ENCODE peak calls at places on chromosomes 12 and 14, in six cellular contexts. One of them, this sample, is unnamed.

GRCh38 chr12:66011731-66012130 is 118.8 kb downstream of the LLPH start:
- DNase-seq in left ventricle myocardium inferior: no peak
- DNase-seq in dorsolateral prefrontal cortex: no peak
- DNase-seq in prostate gland: no peak
- DNase-seq in esophagus squamous epithelium: no peak
- DNase-seq in foreskin fibroblast: peak
- DNase-seq in this sample: peak

GRCh38 chr12:114682101-114682919 is 1.7 kb downstream of the TBX3 start:
- DNase-seq in left ventricle myocardium inferior: no peak
- DNase-seq in dorsolateral prefrontal cortex: no peak
- DNase-seq in prostate gland: no peak
- DNase-seq in esophagus squamous epithelium: no peak
- DNase-seq in foreskin fibroblast: no peak
- DNase-seq in this sample: no peak

GRCh38 chr12:34287437-34287836 is 265.1 kb downstream of the ALG10 start:
- DNase-seq in left ventricle myocardium inferior: no peak
- DNase-seq in dorsolateral prefrontal cortex: no peak
- DNase-seq in prostate gland: no peak
- DNase-seq in esophagus squamous epithelium: no peak
- DNase-seq in foreskin fibroblast: no peak
- DNase-seq in this sample: no peak

GRCh38 chr12:53696655-53697321 is 20.9 kb upstream of the ATP5MC2 start:
- DNase-seq in left ventricle myocardium inferior: no peak
- DNase-seq in dorsolateral prefrontal cortex: no peak
- DNase-seq in prostate gland: no peak
- DNase-seq in esophagus squamous epithelium: no peak
- DNase-seq in foreskin fibroblast: no peak
- DNase-seq in this sample: no peak

GRCh38 chr14:61701946-61702345 is 6.6 kb downstream of the HIF1A start:
- DNase-seq in left ventricle myocardium inferior: no peak
- DNase-seq in dorsolateral prefrontal cortex: no peak
- DNase-seq in prostate gland: no peak
- DNase-seq in esophagus squamous epithelium: no peak
- DNase-seq in foreskin fibroblast: no peak
- DNase-seq in this sample: no peak

GRCh38 chr12:25250744-25251730 is at the start of gene KRAS:
- DNase-seq in left ventricle myocardium inferior: peak
- DNase-seq in dorsolateral prefrontal cortex: peak
- DNase-seq in prostate gland: peak
- DNase-seq in esophagus squamous epithelium: peak
- DNase-seq in foreskin fibroblast: peak
- DNase-seq in this sample: peak

GRCh38 chr12:132323171-132324010 is 6.0 kb downstream of the GALNT9 start:
- DNase-seq in left ventricle myocardium inferior: no peak
- DNase-seq in dorsolateral prefrontal cortex: no peak
- DNase-seq in prostate gland: no peak
- DNase-seq in esophagus squamous epithelium: no peak
- DNase-seq in foreskin fibroblast: no peak
- DNase-seq in this sample: no peak

GRCh38 chr12:40697566-40698257 is 5.5 kb downstream of the CNTN1 start:
- DNase-seq in left ventricle myocardium inferior: no peak
- DNase-seq in dorsolateral prefrontal cortex: no peak
- DNase-seq in prostate gland: peak
- DNase-seq in esophagus squamous epithelium: no peak
- DNase-seq in foreskin fibroblast: no peak
- DNase-seq in this sample: no peak

GRCh38 chr14:26138764-26139445 is 458.9 kb downstream of the NOVA1 start:
- DNase-seq in left ventricle myocardium inferior: no peak
- DNase-seq in dorsolateral prefrontal cortex: no peak
- DNase-seq in prostate gland: no peak
- DNase-seq in esophagus squamous epithelium: no peak
- DNase-seq in foreskin fibroblast: no peak
- DNase-seq in this sample: no peak

GRCh38 chr12:8813963-8814362 is 8.5 kb upstream of the A2ML1 start:
- DNase-seq in left ventricle myocardium inferior: no peak
- DNase-seq in dorsolateral prefrontal cortex: no peak
- DNase-seq in prostate gland: no peak
- DNase-seq in esophagus squamous epithelium: no peak
- DNase-seq in foreskin fibroblast: no peak
- DNase-seq in this sample: no peak

GRCh38 chr12:129001-129400 is 62.4 kb downstream of the IQSEC3 start:
- DNase-seq in left ventricle myocardium inferior: no peak
- DNase-seq in dorsolateral prefrontal cortex: peak
- DNase-seq in prostate gland: no peak
- DNase-seq in esophagus squamous epithelium: no peak
- DNase-seq in foreskin fibroblast: no peak
- DNase-seq in this sample: no peak

GRCh38 chr14:99143793-99144192 is 128.2 kb downstream of the BCL11B start:
- DNase-seq in left ventricle myocardium inferior: no peak
- DNase-seq in dorsolateral prefrontal cortex: no peak
- DNase-seq in prostate gland: no peak
- DNase-seq in esophagus squamous epithelium: no peak
- DNase-seq in foreskin fibroblast: no peak
- DNase-seq in this sample: no peak

GRCh38 chr12:108324678-108325358 is 14.3 kb downstream of the CMKLR1 start:
- DNase-seq in left ventricle myocardium inferior: no peak
- DNase-seq in dorsolateral prefrontal cortex: no peak
- DNase-seq in prostate gland: no peak
- DNase-seq in esophagus squamous epithelium: no peak
- DNase-seq in foreskin fibroblast: no peak
- DNase-seq in this sample: no peak

GRCh38 chr12:87317302-87317701 is 711.9 kb downstream of the C12orf50 start:
- DNase-seq in left ventricle myocardium inferior: no peak
- DNase-seq in dorsolateral prefrontal cortex: no peak
- DNase-seq in prostate gland: no peak
- DNase-seq in esophagus squamous epithelium: no peak
- DNase-seq in foreskin fibroblast: no peak
- DNase-seq in this sample: no peak

GRCh38 chr12:89988156-89988555 is 279.5 kb upstream of the ATP2B1 start:
- DNase-seq in left ventricle myocardium inferior: no peak
- DNase-seq in dorsolateral prefrontal cortex: no peak
- DNase-seq in prostate gland: no peak
- DNase-seq in esophagus squamous epithelium: no peak
- DNase-seq in foreskin fibroblast: peak
- DNase-seq in this sample: no peak

GRCh38 chr12:93302331-93303229 is 75.1 kb upstream of the NUDT4 start:
- DNase-seq in left ventricle myocardium inferior: no peak
- DNase-seq in dorsolateral prefrontal cortex: no peak
- DNase-seq in prostate gland: no peak
- DNase-seq in esophagus squamous epithelium: no peak
- DNase-seq in foreskin fibroblast: peak
- DNase-seq in this sample: peak

GRCh38 chr12:74259199-74259598 is 278.4 kb upstream of the ATXN7L3B start:
- DNase-seq in left ventricle myocardium inferior: no peak
- DNase-seq in dorsolateral prefrontal cortex: no peak
- DNase-seq in prostate gland: no peak
- DNase-seq in esophagus squamous epithelium: no peak
- DNase-seq in foreskin fibroblast: no peak
- DNase-seq in this sample: no peak

GRCh38 chr12:42144424-42145196 is at the start of gene GXYLT1:
- DNase-seq in left ventricle myocardium inferior: peak
- DNase-seq in dorsolateral prefrontal cortex: peak
- DNase-seq in prostate gland: peak
- DNase-seq in esophagus squamous epithelium: peak
- DNase-seq in foreskin fibroblast: peak
- DNase-seq in this sample: peak

GRCh38 chr12:132071001-132071810 is 72.9 kb downstream of the DDX51 start:
- DNase-seq in left ventricle myocardium inferior: no peak
- DNase-seq in dorsolateral prefrontal cortex: no peak
- DNase-seq in prostate gland: no peak
- DNase-seq in esophagus squamous epithelium: no peak
- DNase-seq in foreskin fibroblast: no peak
- DNase-seq in this sample: no peak

GRCh38 chr12:6914246-6914947 is at the start of gene ENO2:
- DNase-seq in left ventricle myocardium inferior: peak
- DNase-seq in dorsolateral prefrontal cortex: peak
- DNase-seq in prostate gland: peak
- DNase-seq in esophagus squamous epithelium: no peak
- DNase-seq in foreskin fibroblast: peak
- DNase-seq in this sample: no peak

GRCh38 chr14:74511966-74512365 is 18.4 kb downstream of the ISCA2 start:
- DNase-seq in left ventricle myocardium inferior: no peak
- DNase-seq in dorsolateral prefrontal cortex: no peak
- DNase-seq in prostate gland: no peak
- DNase-seq in esophagus squamous epithelium: no peak
- DNase-seq in foreskin fibroblast: no peak
- DNase-seq in this sample: no peak

DNA sequence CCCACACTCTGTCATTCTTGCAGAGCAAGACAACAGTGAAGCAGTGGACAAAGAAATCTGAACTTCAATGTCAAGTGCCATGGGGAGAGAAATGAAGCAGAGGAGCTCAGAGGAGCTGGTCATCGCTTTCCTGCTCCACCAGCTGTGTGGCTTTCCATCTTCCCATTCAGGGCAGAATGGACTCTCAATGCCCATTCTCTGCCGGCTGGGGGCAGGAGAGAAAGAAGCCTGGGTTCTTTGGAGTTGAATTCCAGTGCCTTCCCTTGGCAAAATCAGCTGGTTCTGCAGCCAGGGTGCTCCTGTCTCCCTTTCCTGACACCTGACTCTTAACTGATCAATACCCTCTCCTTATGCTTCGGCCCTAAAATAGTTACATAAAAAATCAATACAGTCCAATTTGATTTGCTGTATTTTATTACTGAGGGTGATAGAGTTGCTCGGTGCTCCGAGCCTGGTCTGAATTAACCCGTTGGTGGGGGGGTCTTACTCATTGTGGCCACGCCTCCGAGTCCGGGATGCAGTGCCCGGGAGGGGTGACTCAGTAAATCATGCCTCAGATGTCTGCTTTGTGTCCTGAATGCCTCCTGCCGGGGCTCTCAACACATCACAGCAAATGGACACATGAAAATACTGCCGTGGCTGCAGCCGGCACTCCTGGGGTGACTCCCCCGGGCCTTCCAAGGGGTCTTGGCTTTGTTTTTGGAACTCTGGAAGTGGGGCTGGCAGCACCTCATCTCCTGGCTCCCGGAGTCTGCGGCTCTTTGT is 128.7 kb downstream of the AACS start:
- DNase-seq in left ventricle myocardium inferior: no peak
- DNase-seq in dorsolateral prefrontal cortex: no peak
- DNase-seq in prostate gland: no peak
- DNase-seq in esophagus squamous epithelium: no peak
- DNase-seq in foreskin fibroblast: peak
- DNase-seq in this sample: peak
- TF ChIP-seq CTCF in left ventricle myocardium inferior: no peak
- TF ChIP-seq CTCF in dorsolateral prefrontal cortex: peak
- TF ChIP-seq CTCF in prostate gland: no peak
- TF ChIP-seq CTCF in esophagus squamous epithelium: no peak
- TF ChIP-seq CTCF in foreskin fibroblast: no peak
- TF ChIP-seq CTCF in this sample: peak

DNA sequence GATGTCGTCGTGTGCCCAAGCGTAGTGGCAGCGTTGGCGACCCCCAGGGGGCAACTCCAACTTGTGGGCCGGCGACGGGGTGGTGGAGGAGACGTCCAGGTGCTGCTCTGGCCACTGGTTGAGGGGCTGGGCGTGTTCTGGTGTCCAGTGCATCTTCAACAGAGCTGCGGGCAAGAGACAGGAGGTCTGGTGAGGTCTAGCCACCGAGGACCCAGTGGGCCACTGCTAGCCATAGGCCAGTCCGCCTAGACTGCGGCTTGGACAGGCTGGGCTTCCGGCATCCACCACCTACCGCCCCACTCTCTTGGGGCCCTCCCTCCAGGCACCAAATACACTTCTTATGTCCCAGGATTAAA is 26.3 kb downstream of the FIGNL2 start:
- DNase-seq in left ventricle myocardium inferior: no peak
- DNase-seq in dorsolateral prefrontal cortex: no peak
- DNase-seq in prostate gland: no peak
- DNase-seq in esophagus squamous epithelium: no peak
- DNase-seq in foreskin fibroblast: no peak
- DNase-seq in this sample: no peak
- H3K4me3 ChIP-seq in left ventricle myocardium inferior: peak
- H3K4me3 ChIP-seq in dorsolateral prefrontal cortex: no peak
- H3K4me3 ChIP-seq in prostate gland: no peak
- H3K4me3 ChIP-seq in esophagus squamous epithelium: no peak
- H3K4me3 ChIP-seq in foreskin fibroblast: no peak
- H3K4me3 ChIP-seq in this sample: peak

DNA sequence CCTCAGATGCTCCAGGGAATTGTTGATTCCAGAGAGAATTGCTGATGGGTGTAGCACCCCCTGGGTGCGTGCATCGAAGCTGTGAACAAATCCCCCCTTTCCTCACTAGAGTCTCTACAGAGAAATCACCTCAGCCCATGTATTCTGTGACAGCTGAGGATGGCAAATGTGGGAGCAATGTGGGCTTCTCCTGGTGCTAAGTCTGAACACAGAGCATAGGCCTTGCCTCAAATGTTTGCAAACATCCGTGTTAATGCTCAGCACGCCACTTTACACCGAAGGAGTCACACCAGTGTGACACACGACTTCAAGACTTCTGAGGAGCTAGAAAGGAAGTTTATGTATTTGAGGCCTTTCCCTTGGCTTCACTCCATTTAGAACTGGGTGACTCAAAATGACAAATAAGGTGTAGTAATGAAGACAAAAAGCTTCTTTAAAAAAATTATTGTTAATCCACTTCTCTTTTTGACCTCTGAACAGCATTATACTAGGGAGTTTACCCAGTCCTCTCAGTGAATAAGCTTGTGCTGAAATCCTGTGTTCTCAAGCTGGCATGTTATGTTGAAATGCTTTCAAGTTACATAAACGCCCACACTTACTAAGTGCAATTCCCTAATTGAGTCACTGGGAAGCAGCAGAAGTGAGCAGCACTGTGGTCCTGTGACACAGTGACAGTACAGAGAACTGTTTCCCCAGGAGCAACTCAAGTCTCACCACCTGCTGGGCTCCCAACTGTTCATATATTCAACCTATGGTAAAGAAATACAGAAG is 92.9 kb downstream of the FAR2 start:
- DNase-seq in left ventricle myocardium inferior: no peak
- DNase-seq in dorsolateral prefrontal cortex: peak
- DNase-seq in prostate gland: peak
- DNase-seq in esophagus squamous epithelium: no peak
- DNase-seq in foreskin fibroblast: peak
- DNase-seq in this sample: no peak
- TF ChIP-seq CTCF in left ventricle myocardium inferior: peak
- TF ChIP-seq CTCF in dorsolateral prefrontal cortex: no peak
- TF ChIP-seq CTCF in prostate gland: no peak
- TF ChIP-seq CTCF in esophagus squamous epithelium: no peak
- TF ChIP-seq CTCF in foreskin fibroblast: no peak
- TF ChIP-seq CTCF in this sample: no peak

DNA sequence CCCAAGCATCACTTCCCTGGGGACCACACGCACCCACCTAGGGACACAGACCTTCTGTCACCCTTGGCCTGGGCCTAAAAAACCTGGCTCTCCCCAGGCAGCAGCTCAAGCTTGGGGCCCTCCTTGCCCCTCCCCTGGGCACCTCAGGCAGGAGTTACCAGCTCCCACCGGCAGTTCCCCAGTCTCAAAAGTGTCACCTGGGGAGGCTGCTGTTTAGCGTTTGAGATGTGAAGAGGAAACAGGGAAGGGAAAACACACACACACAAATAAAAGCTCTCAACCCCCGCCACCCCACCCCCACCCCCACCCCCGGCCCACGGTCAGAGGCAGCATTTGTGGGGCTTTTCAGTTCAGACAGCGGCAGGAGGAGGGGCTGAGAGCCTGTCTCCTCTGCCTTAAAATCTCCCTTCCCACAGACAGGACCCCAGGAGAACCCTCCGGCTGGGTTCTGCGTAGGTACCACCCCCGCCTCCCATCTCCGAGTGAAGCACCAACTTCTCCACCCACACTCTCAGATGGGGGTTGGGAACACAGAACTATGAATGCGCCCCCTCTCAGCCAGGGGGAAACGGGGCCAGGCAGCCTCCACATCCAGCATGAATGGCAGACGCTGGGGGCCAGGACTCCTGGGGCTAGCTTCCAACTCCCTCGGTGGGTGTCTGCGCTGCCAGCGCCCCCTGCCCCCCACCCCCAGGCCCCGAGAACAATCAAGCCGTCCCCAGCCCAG is 3.0 kb downstream of the NCOR2 start:
- DNase-seq in left ventricle myocardium inferior: no peak
- DNase-seq in dorsolateral prefrontal cortex: no peak
- DNase-seq in prostate gland: no peak
- DNase-seq in esophagus squamous epithelium: no peak
- DNase-seq in foreskin fibroblast: no peak
- DNase-seq in this sample: no peak
- H3K4me3 ChIP-seq in left ventricle myocardium inferior: no peak
- H3K4me3 ChIP-seq in dorsolateral prefrontal cortex: peak
- H3K4me3 ChIP-seq in prostate gland: no peak
- H3K4me3 ChIP-seq in esophagus squamous epithelium: peak
- H3K4me3 ChIP-seq in foreskin fibroblast: peak
- H3K4me3 ChIP-seq in this sample: peak

This sample was measured in astrocyte of the cerebellum.